ENCODE peak calls at places on chromosomes 4 and X, in five cellular contexts. One of them, this sample, is unnamed. For H3K4me1, the result is how much of the 10 kb centered on the place peaks cover.

GRCh38 chr4:183765121-183765990 is 106.3 kb downstream of the TRAPPC11 start:
- DNase-seq in right cardiac atrium: peak
- DNase-seq in OCI-LY7: no peak
- DNase-seq in IMR-90: no peak
- DNase-seq in endodermal cell: no peak
- DNase-seq in this sample: no peak

GRCh38 chr4:688695-689497 is at the start of gene SLC49A3:
- DNase-seq in endodermal cell: peak
- DNase-seq in right cardiac atrium: peak
- DNase-seq in IMR-90: no peak
- DNase-seq in OCI-LY7: no peak
- DNase-seq in this sample: no peak

GRCh38 chr4:48787031-48787430 is 7.0 kb upstream of the FRYL start:
- DNase-seq in right cardiac atrium: no peak
- DNase-seq in IMR-90: no peak
- DNase-seq in endodermal cell: no peak
- DNase-seq in OCI-LY7: peak
- DNase-seq in this sample: no peak

GRCh38 chr4:100268807-100269206 is 78.5 kb upstream of the DDIT4L start:
- DNase-seq in endodermal cell: no peak
- DNase-seq in right cardiac atrium: no peak
- DNase-seq in OCI-LY7: no peak
- DNase-seq in IMR-90: no peak
- DNase-seq in this sample: no peak

GRCh38 chr4:95415346-95415771 is 133.4 kb downstream of the UNC5C start:
- DNase-seq in endodermal cell: no peak
- DNase-seq in IMR-90: peak
- DNase-seq in right cardiac atrium: no peak
- DNase-seq in OCI-LY7: no peak
- DNase-seq in this sample: no peak

GRCh38 chrX:53918697-53919096 is 125.6 kb downstream of the PHF8 start:
- DNase-seq in IMR-90: no peak
- DNase-seq in OCI-LY7: no peak
- DNase-seq in right cardiac atrium: no peak
- DNase-seq in endodermal cell: no peak
- DNase-seq in this sample: no peak

GRCh38 chr4:152045781-152046571 is 285.2 kb upstream of the GATB start:
- DNase-seq in OCI-LY7: no peak
- DNase-seq in IMR-90: no peak
- DNase-seq in right cardiac atrium: peak
- DNase-seq in endodermal cell: peak
- DNase-seq in this sample: no peak

GRCh38 chr4:72418458-72418857 is 150.6 kb downstream of the ADAMTS3 start:
- DNase-seq in endodermal cell: no peak
- DNase-seq in OCI-LY7: no peak
- DNase-seq in IMR-90: peak
- DNase-seq in right cardiac atrium: peak
- DNase-seq in this sample: no peak

GRCh38 chr4:83013931-83014330 is 3.3 kb upstream of the LIN54 start:
- DNase-seq in endodermal cell: no peak
- DNase-seq in OCI-LY7: peak
- DNase-seq in IMR-90: no peak
- DNase-seq in right cardiac atrium: no peak
- DNase-seq in this sample: no peak

GRCh38 chr4:7111441-7111840 is 43.6 kb upstream of the GRPEL1 start:
- DNase-seq in endodermal cell: no peak
- DNase-seq in OCI-LY7: no peak
- DNase-seq in right cardiac atrium: no peak
- DNase-seq in IMR-90: no peak
- DNase-seq in this sample: no peak

GRCh38 chrX:19272452-19272851 is 71.3 kb upstream of the PDHA1 start:
- DNase-seq in OCI-LY7: no peak
- DNase-seq in IMR-90: peak
- DNase-seq in endodermal cell: no peak
- DNase-seq in right cardiac atrium: no peak
- DNase-seq in this sample: no peak

GRCh38 chr4:153489856-153490558 is 23.8 kb downstream of the TMEM131L start:
- DNase-seq in endodermal cell: peak
- DNase-seq in IMR-90: peak
- DNase-seq in OCI-LY7: no peak
- DNase-seq in right cardiac atrium: no peak
- DNase-seq in this sample: no peak

GRCh38 chr4:83011779-83012630 is 1.4 kb upstream of the LIN54 start:
- DNase-seq in OCI-LY7: peak
- DNase-seq in endodermal cell: peak
- DNase-seq in IMR-90: peak
- DNase-seq in right cardiac atrium: peak
- DNase-seq in this sample: peak

GRCh38 chr4:150593996-150594395 is 12.0 kb downstream of the MAB21L2 start:
- DNase-seq in right cardiac atrium: no peak
- DNase-seq in IMR-90: peak
- DNase-seq in endodermal cell: no peak
- DNase-seq in OCI-LY7: no peak
- DNase-seq in this sample: no peak

GRCh38 chr4:13248621-13249298 is 235.4 kb downstream of the RAB28 start:
- DNase-seq in endodermal cell: no peak
- DNase-seq in IMR-90: peak
- DNase-seq in right cardiac atrium: no peak
- DNase-seq in OCI-LY7: no peak
- DNase-seq in this sample: no peak

GRCh38 chr4:6908397-6909112 is 1.1 kb upstream of the TBC1D14 start:
- DNase-seq in endodermal cell: no peak
- DNase-seq in OCI-LY7: no peak
- DNase-seq in IMR-90: peak
- DNase-seq in right cardiac atrium: no peak
- DNase-seq in this sample: no peak

GRCh38 chrX:150942958-150943594 is 40.1 kb upstream of the HMGB3 start:
- DNase-seq in OCI-LY7: no peak
- DNase-seq in endodermal cell: no peak
- DNase-seq in IMR-90: no peak
- DNase-seq in right cardiac atrium: no peak
- DNase-seq in this sample: no peak

GRCh38 chr4:80231180-80231579 is 33.9 kb downstream of the PRDM8 start:
- DNase-seq in endodermal cell: no peak
- DNase-seq in right cardiac atrium: no peak
- DNase-seq in IMR-90: no peak
- DNase-seq in OCI-LY7: no peak
- DNase-seq in this sample: no peak

GRCh38 chr4:165077034-165077578 is 23.4 kb downstream of the TRIM75 start:
- DNase-seq in OCI-LY7: no peak
- DNase-seq in IMR-90: no peak
- DNase-seq in right cardiac atrium: no peak
- DNase-seq in endodermal cell: no peak
- DNase-seq in this sample: no peak

GRCh38 chrX:119008122-119008744 is 33.8 kb downstream of the LONRF3 start:
- DNase-seq in OCI-LY7: peak
- DNase-seq in endodermal cell: peak
- DNase-seq in IMR-90: peak
- DNase-seq in right cardiac atrium: no peak
- DNase-seq in this sample: peak

GRCh38 chr4:185994750-185995149 is 74.2 kb upstream of the TLR3 start:
- DNase-seq in IMR-90: no peak
- DNase-seq in right cardiac atrium: no peak
- DNase-seq in OCI-LY7: no peak
- DNase-seq in endodermal cell: no peak
- DNase-seq in this sample: no peak

GRCh38 chr4:163816494-163816893 is 322.0 kb downstream of the TMA16 start:
- DNase-seq in right cardiac atrium: no peak
- DNase-seq in IMR-90: no peak
- DNase-seq in endodermal cell: no peak
- DNase-seq in OCI-LY7: peak
- DNase-seq in this sample: no peak

GRCh38 chrX:10922158-10922557 is 189.0 kb upstream of the HCCS start:
- DNase-seq in endodermal cell: no peak
- DNase-seq in IMR-90: peak
- DNase-seq in right cardiac atrium: no peak
- DNase-seq in OCI-LY7: no peak
- DNase-seq in this sample: no peak

GRCh38 chr4:74751856-74752255 is 42.5 kb downstream of the BTC start:
- DNase-seq in IMR-90: no peak
- DNase-seq in right cardiac atrium: no peak
- DNase-seq in OCI-LY7: no peak
- DNase-seq in endodermal cell: no peak
- DNase-seq in this sample: no peak

GRCh38 chr4:100789991-100790390 is 272.2 kb upstream of the EMCN start:
- DNase-seq in IMR-90: no peak
- DNase-seq in OCI-LY7: no peak
- DNase-seq in right cardiac atrium: no peak
- DNase-seq in endodermal cell: no peak
- DNase-seq in this sample: no peak

GRCh38 chr4:15989431-15989830 is 26.5 kb upstream of the FGFBP2 start:
- DNase-seq in right cardiac atrium: no peak
- DNase-seq in endodermal cell: no peak
- DNase-seq in OCI-LY7: no peak
- DNase-seq in IMR-90: no peak
- DNase-seq in this sample: no peak

GRCh38 chrX:101530944-101531343 is 19.4 kb upstream of the ARMCX1 start:
- DNase-seq in OCI-LY7: no peak
- DNase-seq in IMR-90: no peak
- DNase-seq in endodermal cell: no peak
- DNase-seq in right cardiac atrium: no peak
- DNase-seq in this sample: no peak

GRCh38 chrX:48890934-48891401 is 6.6 kb downstream of the TIMM17B start:
- DNase-seq in IMR-90: no peak
- DNase-seq in endodermal cell: peak
- DNase-seq in right cardiac atrium: no peak
- DNase-seq in OCI-LY7: no peak
- DNase-seq in this sample: peak

GRCh38 chr4:87014284-87014782 is 79.5 kb downstream of the AFF1 start:
- DNase-seq in right cardiac atrium: no peak
- DNase-seq in endodermal cell: no peak
- DNase-seq in IMR-90: peak
- DNase-seq in OCI-LY7: no peak
- DNase-seq in this sample: no peak

GRCh38 chr4:1041147-1041935 is 29.9 kb downstream of the FGFRL1 start:
- DNase-seq in right cardiac atrium: peak
- DNase-seq in endodermal cell: peak
- DNase-seq in OCI-LY7: no peak
- DNase-seq in IMR-90: peak
- DNase-seq in this sample: no peak

GRCh38 chr4:127782275-127783025 is at the start of gene HSPA4L:
- DNase-seq in OCI-LY7: peak
- DNase-seq in endodermal cell: no peak
- DNase-seq in right cardiac atrium: peak
- DNase-seq in IMR-90: peak
- DNase-seq in this sample: peak

GRCh38 chrX:46929439-46930018 is 17.3 kb downstream of the JADE3 start:
- DNase-seq in endodermal cell: no peak
- DNase-seq in IMR-90: peak
- DNase-seq in OCI-LY7: no peak
- DNase-seq in right cardiac atrium: no peak
- DNase-seq in this sample: no peak

GRCh38 chr4:139367421-139368090 is 65.3 kb upstream of the NDUFC1 start:
- DNase-seq in OCI-LY7: no peak
- DNase-seq in endodermal cell: no peak
- DNase-seq in right cardiac atrium: no peak
- DNase-seq in IMR-90: peak
- DNase-seq in this sample: no peak

GRCh38 chr4:69639542-69639941 is at the start of gene UGT2A2:
- DNase-seq in OCI-LY7: no peak
- DNase-seq in right cardiac atrium: no peak
- DNase-seq in IMR-90: no peak
- DNase-seq in endodermal cell: no peak
- DNase-seq in this sample: no peak

GRCh38 chr4:38757945-38758344 is 24.8 kb downstream of the TLR10 start:
- DNase-seq in IMR-90: no peak
- DNase-seq in endodermal cell: peak
- DNase-seq in OCI-LY7: peak
- DNase-seq in right cardiac atrium: no peak
- DNase-seq in this sample: no peak
- H3K4me1 ChIP-seq in IMR-90: under half
- H3K4me1 ChIP-seq in endodermal cell: under half
- H3K4me1 ChIP-seq in OCI-LY7: under half
- H3K4me1 ChIP-seq in right cardiac atrium: under half
- H3K4me1 ChIP-seq in this sample: under half

GRCh38 chrX:132481449-132481848 is 7.4 kb downstream of the MBNL3 start:
- DNase-seq in IMR-90: no peak
- DNase-seq in right cardiac atrium: no peak
- DNase-seq in OCI-LY7: no peak
- DNase-seq in endodermal cell: no peak
- DNase-seq in this sample: no peak
- H3K4me1 ChIP-seq in IMR-90: under half
- H3K4me1 ChIP-seq in right cardiac atrium: under half
- H3K4me1 ChIP-seq in OCI-LY7: half or more
- H3K4me1 ChIP-seq in endodermal cell: under half
- H3K4me1 ChIP-seq in this sample: under half

GRCh38 chr4:77818077-77818666 is 996 bp downstream of the CNOT6L start:
- DNase-seq in right cardiac atrium: peak
- DNase-seq in IMR-90: peak
- DNase-seq in endodermal cell: peak
- DNase-seq in OCI-LY7: peak
- DNase-seq in this sample: peak
- H3K4me1 ChIP-seq in right cardiac atrium: under half
- H3K4me1 ChIP-seq in IMR-90: under half
- H3K4me1 ChIP-seq in endodermal cell: under half
- H3K4me1 ChIP-seq in OCI-LY7: half or more
- H3K4me1 ChIP-seq in this sample: half or more

GRCh38 chr4:90084277-90084966 is 42.8 kb upstream of the CCSER1 start:
- DNase-seq in right cardiac atrium: no peak
- DNase-seq in OCI-LY7: no peak
- DNase-seq in endodermal cell: no peak
- DNase-seq in IMR-90: no peak
- DNase-seq in this sample: no peak
- H3K4me1 ChIP-seq in right cardiac atrium: under half
- H3K4me1 ChIP-seq in OCI-LY7: under half
- H3K4me1 ChIP-seq in endodermal cell: under half
- H3K4me1 ChIP-seq in IMR-90: under half
- H3K4me1 ChIP-seq in this sample: under half

GRCh38 chrX:24378706-24379105 is 18.3 kb downstream of the SUPT20HL1 start:
- DNase-seq in right cardiac atrium: no peak
- DNase-seq in endodermal cell: no peak
- DNase-seq in IMR-90: no peak
- DNase-seq in OCI-LY7: no peak
- DNase-seq in this sample: no peak

GRCh38 chrX:24376403-24376802 is 16.0 kb downstream of the SUPT20HL1 start:
- DNase-seq in OCI-LY7: no peak
- DNase-seq in right cardiac atrium: no peak
- DNase-seq in IMR-90: no peak
- DNase-seq in endodermal cell: no peak
- DNase-seq in this sample: no peak

GRCh38 chrX:24377911-24378468 is 17.6 kb downstream of the SUPT20HL1 start:
- DNase-seq in right cardiac atrium: no peak
- DNase-seq in IMR-90: no peak
- DNase-seq in OCI-LY7: no peak
- DNase-seq in endodermal cell: no peak
- DNase-seq in this sample: no peak

GRCh38 chrX:24377195-24377594 is 16.8 kb downstream of the SUPT20HL1 start:
- DNase-seq in IMR-90: no peak
- DNase-seq in endodermal cell: no peak
- DNase-seq in OCI-LY7: no peak
- DNase-seq in right cardiac atrium: no peak
- DNase-seq in this sample: no peak

GRCh38 chrX:24380273-24381036 is 20.0 kb downstream of the SUPT20HL1 start:
- DNase-seq in OCI-LY7: no peak
- DNase-seq in endodermal cell: no peak
- DNase-seq in right cardiac atrium: no peak
- DNase-seq in IMR-90: no peak
- DNase-seq in this sample: no peak
- H3K4me1 ChIP-seq in OCI-LY7: under half
- H3K4me1 ChIP-seq in endodermal cell: under half
- H3K4me1 ChIP-seq in right cardiac atrium: under half
- H3K4me1 ChIP-seq in IMR-90: under half
- H3K4me1 ChIP-seq in this sample: under half